ENCODE peak calls at places on chromosomes 4 and X, in ten cellular contexts. F, E, B, S, G, Y, O, H, Z and J are unnamed samples. For H3K9me3 and H3K36me3, the result is how much of the 10 kb centered on the place peaks cover.

GRCh38 chrX:30653415-30654131 is at the start of gene GK:
- DNase-seq in F (no peak), E (no peak), B (peak), S (no peak), G (peak), Y (no peak), O (no peak), H (peak), Z (no peak), J (peak)

GRCh38 chrX:120671963-120672362 is 42.1 kb upstream of the C1GALT1C1 start:
- DNase-seq in F (no peak), E (no peak), B (no peak), S (no peak), G (no peak), Y (peak), O (no peak), H (no peak), Z (no peak), J (no peak)

GRCh38 chr4:40525811-40526598 is 103.7 kb downstream of the RBM47 start:
- DNase-seq in F (no peak), E (peak), B (peak), S (peak), G (peak), Y (peak), O (peak), H (no peak), Z (no peak), J (peak)

GRCh38 chrX:136028383-136028984 is 43.2 kb downstream of the SLC9A6 start:
- DNase-seq in F (no peak), E (no peak), B (peak), S (no peak), G (peak), Y (peak), O (no peak), H (peak), Z (no peak), J (peak)

GRCh38 chr4:127732623-127733199 is 2.5 kb downstream of the SLC25A31 start:
- DNase-seq in F (no peak), E (no peak), B (peak), S (no peak), G (no peak), Y (peak), O (no peak), H (peak), Z (no peak), J (peak)

GRCh38 chr4:120156115-120156718 is 89.6 kb upstream of the MAD2L1 start:
- DNase-seq in F (no peak), E (no peak), B (peak), S (no peak), G (peak), Y (peak), O (peak), H (peak), Z (no peak), J (peak)

GRCh38 chrX:117871796-117872195 is 244.8 kb downstream of the KLHL13 start:
- DNase-seq in F (no peak), E (no peak), B (no peak), S (no peak), G (no peak), Y (no peak), O (no peak), H (no peak), Z (no peak), J (no peak)

GRCh38 chrX:40168183-40169015 is 70.6 kb upstream of the BCOR start:
- DNase-seq in F (no peak), E (no peak), B (no peak), S (no peak), G (no peak), Y (no peak), O (no peak), H (no peak), Z (no peak), J (no peak)

GRCh38 chr4:110510955-110511544 is 35.1 kb downstream of the ENPEP start:
- DNase-seq in F (no peak), E (no peak), B (peak), S (no peak), G (no peak), Y (peak), O (no peak), H (peak), Z (no peak), J (peak)

GRCh38 chr4:56821394-56822263 is at the start of gene SPINK2:
- DNase-seq in F (no peak), E (no peak), B (no peak), S (no peak), G (no peak), Y (no peak), O (peak), H (peak), Z (peak), J (no peak)

GRCh38 chr4:155539746-155540145 is 126.9 kb upstream of the GUCY1A1 start:
- DNase-seq in F (no peak), E (no peak), B (no peak), S (no peak), G (no peak), Y (peak), O (no peak), H (no peak), Z (no peak), J (peak)

GRCh38 chr4:101103381-101104142 is 243.8 kb downstream of the PPP3CA start:
- DNase-seq in F (no peak), E (no peak), B (no peak), S (no peak), G (no peak), Y (no peak), O (no peak), H (peak), Z (no peak), J (peak)

GRCh38 chrX:49187028-49187394 is 838 bp upstream of the PRICKLE3 start:
- DNase-seq in F (no peak), E (no peak), B (no peak), S (no peak), G (no peak), Y (no peak), O (no peak), H (no peak), Z (no peak), J (no peak)

GRCh38 chrX:40685352-40685918 is 38.1 kb upstream of the CXorf38 start:
- DNase-seq in F (no peak), E (no peak), B (no peak), S (no peak), G (no peak), Y (no peak), O (no peak), H (no peak), Z (no peak), J (no peak)

GRCh38 chr4:160831165-160831922 is 1332.5 kb downstream of the FSTL5 start:
- DNase-seq in F (no peak), E (no peak), B (no peak), S (no peak), G (no peak), Y (no peak), O (no peak), H (peak), Z (no peak), J (no peak)

GRCh38 chrX:110944793-110945466 is 149.3 kb upstream of the CHRDL1 start:
- DNase-seq in F (no peak), E (no peak), B (peak), S (no peak), G (no peak), Y (peak), O (no peak), H (no peak), Z (no peak), J (no peak)

GRCh38 chr4:175671491-175671934 is 140.6 kb downstream of the GPM6A start:
- DNase-seq in F (no peak), E (no peak), B (no peak), S (no peak), G (no peak), Y (peak), O (no peak), H (no peak), Z (no peak), J (no peak)

GRCh38 chr4:165580379-165580905 is 201.6 kb downstream of the CPE start:
- DNase-seq in F (no peak), E (peak), B (peak), S (no peak), G (peak), Y (peak), O (no peak), H (no peak), Z (no peak), J (peak)

GRCh38 chr4:152382057-152382785 is 153.7 kb downstream of the FBXW7 start:
- DNase-seq in F (no peak), E (no peak), B (no peak), S (peak), G (peak), Y (no peak), O (no peak), H (no peak), Z (no peak), J (peak)

GRCh38 chr4:106583567-106583966 is 215.0 kb upstream of the GIMD1 start:
- DNase-seq in F (no peak), E (no peak), B (peak), S (no peak), G (no peak), Y (peak), O (no peak), H (no peak), Z (no peak), J (peak)

GRCh38 chrX:15674514-15674898 is 9.9 kb upstream of the CLTRN start:
- DNase-seq in F (peak), E (peak), B (peak), S (peak), G (peak), Y (no peak), O (peak), H (peak), Z (peak), J (peak)

GRCh38 chrX:77565278-77565677 is 118.1 kb downstream of the FGF16 start:
- DNase-seq in F (no peak), E (no peak), B (no peak), S (no peak), G (no peak), Y (no peak), O (no peak), H (no peak), Z (no peak), J (no peak)

GRCh38 chr4:5706486-5707290 is 1.7 kb downstream of the EVC2 start:
- DNase-seq in F (no peak), E (no peak), B (no peak), S (no peak), G (no peak), Y (no peak), O (no peak), H (no peak), Z (no peak), J (no peak)

GRCh38 chrX:44459501-44459900 is 83.2 kb downstream of the FUNDC1 start:
- DNase-seq in F (no peak), E (no peak), B (peak), S (no peak), G (no peak), Y (peak), O (no peak), H (no peak), Z (no peak), J (no peak)

GRCh38 chr4:158775091-158775651 is 6.3 kb downstream of the FNIP2 start:
- DNase-seq in F (no peak), E (peak), B (peak), S (no peak), G (peak), Y (peak), O (no peak), H (no peak), Z (no peak), J (peak)

GRCh38 chr4:145732895-145733880 is 53.2 kb downstream of the C4orf51 start:
- DNase-seq in F (peak), E (peak), B (peak), S (peak), G (peak), Y (peak), O (peak), H (peak), Z (peak), J (peak)

GRCh38 chr4:3401436-3402171 is 40.2 kb upstream of the HGFAC start:
- DNase-seq in F (no peak), E (no peak), B (no peak), S (no peak), G (no peak), Y (peak), O (no peak), H (no peak), Z (peak), J (no peak)

GRCh38 chrX:70117738-70118137 is 15.5 kb upstream of the IGBP1 start:
- DNase-seq in F (no peak), E (no peak), B (peak), S (no peak), G (no peak), Y (no peak), O (no peak), H (no peak), Z (no peak), J (no peak)

GRCh38 chr4:139015948-139016451 is 419 bp downstream of the NOCT start:
- DNase-seq in F (no peak), E (peak), B (peak), S (no peak), G (peak), Y (peak), O (peak), H (peak), Z (peak), J (peak)

GRCh38 chr4:37422102-37422501 is 177.6 kb downstream of the NWD2 start:
- DNase-seq in F (no peak), E (no peak), B (no peak), S (no peak), G (no peak), Y (no peak), O (no peak), H (no peak), Z (no peak), J (no peak)

GRCh38 chrX:11429543-11430085 is 136.4 kb downstream of the AMELX start:
- DNase-seq in F (no peak), E (no peak), B (peak), S (no peak), G (no peak), Y (no peak), O (no peak), H (peak), Z (no peak), J (no peak)

GRCh38 chrX:65406532-65406931 is 128.1 kb downstream of the LAS1L start:
- DNase-seq in F (no peak), E (no peak), B (no peak), S (no peak), G (no peak), Y (no peak), O (peak), H (peak), Z (no peak), J (no peak)

GRCh38 chr4:110854021-110854678 is 231.3 kb upstream of the PITX2 start:
- DNase-seq in F (no peak), E (no peak), B (peak), S (peak), G (no peak), Y (peak), O (no peak), H (no peak), Z (no peak), J (peak)

GRCh38 chrX:13169688-13170087 is 125.3 kb upstream of the FAM9C start:
- DNase-seq in F (no peak), E (no peak), B (no peak), S (no peak), G (no peak), Y (no peak), O (no peak), H (no peak), Z (no peak), J (no peak)

GRCh38 chr4:47954245-47954644 is 39.9 kb upstream of the NFXL1 start:
- DNase-seq in F (no peak), E (no peak), B (no peak), S (no peak), G (no peak), Y (no peak), O (no peak), H (no peak), Z (no peak), J (no peak)

GRCh38 chrX:31429915-31430314 is 358.1 kb upstream of the FTHL17 start:
- DNase-seq in F (no peak), E (no peak), B (no peak), S (no peak), G (no peak), Y (no peak), O (no peak), H (no peak), Z (no peak), J (no peak)

GRCh38 chr4:58732973-58733372 is 1622.8 kb upstream of the IGFBP7 start:
- DNase-seq in F (no peak), E (no peak), B (no peak), S (no peak), G (no peak), Y (no peak), O (no peak), H (no peak), Z (no peak), J (no peak)

DNA sequence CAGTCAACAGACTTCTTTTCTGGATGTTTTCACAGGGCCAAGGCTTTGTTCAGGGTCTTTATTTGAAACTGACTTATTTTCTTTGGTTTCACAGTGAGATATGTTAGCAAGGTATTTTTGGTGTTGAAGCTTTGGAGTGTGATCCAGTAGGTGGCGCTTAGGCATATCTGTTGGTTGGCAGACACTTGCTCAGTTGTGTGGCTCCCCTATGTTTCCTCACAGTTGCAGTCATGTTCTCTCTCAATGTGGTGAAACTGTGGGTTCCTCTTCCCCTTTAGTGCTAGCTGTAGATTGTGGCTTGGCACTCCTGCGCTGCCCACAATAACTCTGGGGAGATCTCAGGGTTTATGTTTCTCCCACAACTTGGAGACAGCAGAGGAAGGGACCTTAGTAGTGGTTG is 460.8 kb downstream of the SLITRK2 start:
- DNase-seq in F (no peak), E (no peak), B (no peak), S (no peak), G (no peak), Y (no peak), O (peak), H (peak), Z (no peak), J (no peak)
- H3K9me3 ChIP-seq in F (under half), E (under half), B (under half), S (under half), G (under half), Y (under half), O (under half), H (under half), Z (under half), J (under half)

GRCh38 chrX:24148118-24148517 is 1.4 kb upstream of the ZFX start:
- DNase-seq in F (no peak), E (no peak), B (no peak), S (no peak), G (no peak), Y (no peak), O (no peak), H (peak), Z (no peak), J (peak)
- H3K4me3 ChIP-seq in F (no peak), E (peak), B (peak), S (peak), G (no peak), Y (peak), O (no peak), H (peak), Z (peak), J (peak)

DNA sequence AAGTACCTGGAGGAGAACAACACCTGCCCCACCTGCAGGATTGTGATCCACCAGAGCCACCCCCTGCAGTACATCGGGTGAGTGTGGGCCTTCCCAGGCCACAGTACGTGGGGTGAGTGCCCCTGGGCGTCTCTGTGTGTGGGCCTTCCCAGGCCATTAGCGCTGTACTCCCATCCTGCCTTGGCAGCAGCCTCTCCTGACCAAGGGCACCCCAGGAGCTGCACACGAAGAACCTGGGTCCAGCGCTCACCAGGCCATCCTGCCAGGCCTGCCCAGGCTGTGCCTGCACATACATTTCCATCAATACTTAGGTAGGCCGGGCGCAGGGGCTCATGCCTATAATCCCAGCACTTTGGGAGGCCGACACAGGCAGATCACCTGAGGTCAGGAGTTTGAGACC is 29.3 kb downstream of the PCGF3 start:
- DNase-seq in F (no peak), E (no peak), B (no peak), S (no peak), G (no peak), Y (no peak), O (no peak), H (no peak), Z (no peak), J (no peak)
- H3K36me3 ChIP-seq in F (under half), E (half or more), B (under half), S (under half), G (half or more), Y (under half), O (under half), H (under half), Z (half or more), J (half or more)

GRCh38 chrX:153733651-153734240 is 9.1 kb downstream of the ABCD1 start:
- DNase-seq in F (no peak), E (no peak), B (no peak), S (no peak), G (no peak), Y (no peak), O (no peak), H (no peak), Z (no peak), J (no peak)
- H3K9me3 ChIP-seq in F (under half), E (under half), B (under half), S (under half), G (under half), Y (under half), O (under half), H (under half), Z (under half), J (under half)

DNA sequence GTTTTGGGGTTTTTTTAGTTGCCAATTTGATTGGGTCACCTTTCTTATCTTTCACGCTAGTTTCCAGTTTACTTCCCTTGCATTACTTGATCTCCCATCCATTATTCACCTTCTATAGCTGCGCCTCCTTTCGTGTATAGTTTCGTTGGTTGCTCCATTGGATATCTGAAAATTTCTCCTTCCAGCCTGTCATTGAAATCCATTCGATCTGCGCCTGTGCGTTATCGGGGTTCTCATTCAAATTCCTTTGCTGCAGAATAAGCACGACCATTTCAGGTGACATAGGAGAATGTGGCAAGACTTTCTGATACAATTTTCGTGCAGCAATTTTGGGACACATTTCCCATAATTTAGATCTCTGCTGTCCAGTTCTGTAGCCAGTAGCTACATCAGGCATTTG is 826 bp downstream of the TRAPPC11 start:
- DNase-seq in F (no peak), E (no peak), B (peak), S (no peak), G (no peak), Y (peak), O (no peak), H (no peak), Z (no peak), J (peak)
- H3K4me3 ChIP-seq in F (peak), E (peak), B (peak), S (peak), G (peak), Y (peak), O (peak), H (peak), Z (peak), J (peak)

GRCh38 chr4:24551492-24552330 is 32.6 kb downstream of the DHX15 start:
- DNase-seq in F (no peak), E (no peak), B (no peak), S (no peak), G (no peak), Y (peak), O (no peak), H (no peak), Z (no peak), J (peak)

GRCh38 chr4:24544208-24544607 is 40.1 kb downstream of the DHX15 start:
- DNase-seq in F (no peak), E (no peak), B (no peak), S (no peak), G (no peak), Y (no peak), O (no peak), H (peak), Z (no peak), J (no peak)

GRCh38 chr4:24550773-24551172 is 33.6 kb downstream of the DHX15 start:
- DNase-seq in F (no peak), E (no peak), B (no peak), S (no peak), G (no peak), Y (no peak), O (no peak), H (no peak), Z (no peak), J (no peak)

DNA sequence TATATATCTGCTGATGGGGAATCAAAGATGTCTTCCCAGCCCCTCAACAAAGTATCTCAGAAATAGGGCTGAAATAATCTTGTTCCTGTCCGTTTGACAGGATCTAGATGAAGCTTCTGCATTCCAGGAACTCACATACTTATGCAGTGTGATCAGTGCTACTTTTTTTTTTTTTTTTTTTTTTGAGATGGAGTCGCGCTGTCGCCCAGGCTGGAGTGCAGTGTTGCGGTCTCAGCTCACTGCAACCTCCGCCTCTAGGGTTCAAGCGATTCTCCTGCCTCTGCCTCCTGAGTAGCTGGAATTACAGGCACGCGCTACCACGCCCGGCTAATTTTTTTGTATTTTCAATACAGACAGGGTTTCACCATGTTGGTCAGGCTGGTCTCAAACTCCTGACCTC is 36.4 kb downstream of the DHX15 start:
- DNase-seq in F (no peak), E (no peak), B (no peak), S (no peak), G (no peak), Y (peak), O (no peak), H (no peak), Z (no peak), J (no peak)
- H3K36me3 ChIP-seq in F (under half), E (under half), B (under half), S (under half), G (half or more), Y (under half), O (under half), H (under half), Z (under half), J (under half)